ENCODE peak calls at places on chromosomes 6 and 20, in five cellular contexts. T, X, R, V and S are unnamed samples.

GRCh38 chr20:23115823-23116222 is 29.7 kb upstream of the CD93 start:
- DNase-seq in T (no peak), X (peak), R (no peak), V (no peak), S (no peak)

GRCh38 chr6:141667580-141668309 is 465.0 kb upstream of the GJE1 start:
- DNase-seq in T (no peak), X (peak), R (peak), V (no peak), S (no peak)

GRCh38 chr20:433300-433975 is 25.3 kb downstream of the RBCK1 start:
- DNase-seq in T (no peak), X (no peak), R (no peak), V (no peak), S (no peak)

GRCh38 chr6:3013486-3013885 is 13.8 kb downstream of the NQO2 start:
- DNase-seq in T (no peak), X (peak), R (no peak), V (peak), S (no peak)

GRCh38 chr20:62501801-62502495 is 26.2 kb upstream of the GATA5 start:
- DNase-seq in T (no peak), X (peak), R (no peak), V (peak), S (no peak)

GRCh38 chr6:53382421-53382820 is 33.7 kb upstream of the ELOVL5 start:
- DNase-seq in T (no peak), X (no peak), R (no peak), V (no peak), S (no peak)

GRCh38 chr6:43766964-43767461 is 3.0 kb upstream of the VEGFA start:
- DNase-seq in T (no peak), X (no peak), R (no peak), V (no peak), S (no peak)

GRCh38 chr20:19074828-19075516 is 137.5 kb upstream of the SLC24A3 start:
- DNase-seq in T (no peak), X (no peak), R (no peak), V (peak), S (no peak)

GRCh38 chr6:69097948-69098347 is 462.9 kb downstream of the ADGRB3 start:
- DNase-seq in T (no peak), X (no peak), R (no peak), V (no peak), S (no peak)

GRCh38 chr20:11249239-11249638 is 575.4 kb upstream of the JAG1 start:
- DNase-seq in T (no peak), X (no peak), R (no peak), V (no peak), S (no peak)

GRCh38 chr6:18155273-18155863 is at the start of gene KDM1B:
- DNase-seq in T (peak), X (peak), R (peak), V (peak), S (peak)

GRCh38 chr6:122681715-122682114 is 71.5 kb downstream of the PKIB start:
- DNase-seq in T (no peak), X (no peak), R (no peak), V (no peak), S (no peak)

GRCh38 chr6:148285205-148285604 is 57.4 kb upstream of the SASH1 start:
- DNase-seq in T (no peak), X (no peak), R (no peak), V (no peak), S (no peak)

GRCh38 chr20:57653546-57653900 is 33.3 kb upstream of the ZBP1 start:
- DNase-seq in T (no peak), X (no peak), R (no peak), V (no peak), S (no peak)

GRCh38 chr20:51768759-51769517 is 748 bp upstream of the ATP9A start:
- DNase-seq in T (no peak), X (no peak), R (no peak), V (no peak), S (peak)

GRCh38 chr6:3045369-3045768 is 22.9 kb upstream of the RIPK1 start:
- DNase-seq in T (no peak), X (no peak), R (no peak), V (no peak), S (no peak)

GRCh38 chr6:71404145-71404966 is 115.7 kb downstream of the OGFRL1 start:
- DNase-seq in T (no peak), X (peak), R (no peak), V (peak), S (no peak)

GRCh38 chr6:39824030-39824926 is 32.1 kb downstream of the DAAM2 start:
- DNase-seq in T (peak), X (no peak), R (no peak), V (no peak), S (no peak)

GRCh38 chr6:20564777-20565176 is 30.5 kb downstream of the CDKAL1 start:
- DNase-seq in T (no peak), X (no peak), R (no peak), V (no peak), S (no peak)

GRCh38 chr6:133236898-133237297 is 4.3 kb upstream of the EYA4 start:
- DNase-seq in T (no peak), X (peak), R (no peak), V (peak), S (no peak)

GRCh38 chr20:5691918-5692618 is 58.1 kb upstream of the SHLD1 start:
- DNase-seq in T (no peak), X (no peak), R (no peak), V (no peak), S (no peak)

GRCh38 chr6:149918151-149918905 is 4.6 kb downstream of the RAET1G start:
- DNase-seq in T (no peak), X (no peak), R (no peak), V (no peak), S (no peak)

GRCh38 chr6:28807682-28808280 is 116.0 kb downstream of the TRIM27 start:
- DNase-seq in T (no peak), X (peak), R (peak), V (peak), S (no peak)

GRCh38 chr6:105488521-105489212 is 85.8 kb upstream of the PREP start:
- DNase-seq in T (no peak), X (peak), R (peak), V (no peak), S (no peak)

GRCh38 chr6:129679758-129680157 is 30.2 kb downstream of the ARHGAP18 start:
- DNase-seq in T (no peak), X (no peak), R (no peak), V (no peak), S (no peak)

GRCh38 chr20:25148982-25149846 is 46.3 kb upstream of the ENTPD6 start:
- DNase-seq in T (no peak), X (no peak), R (no peak), V (no peak), S (no peak)

GRCh38 chr20:25148181-25148981 is 47.1 kb upstream of the ENTPD6 start:
- DNase-seq in T (peak), X (peak), R (peak), V (no peak), S (peak)

GRCh38 chr20:25146976-25147375 is 48.5 kb upstream of the ENTPD6 start:
- DNase-seq in T (no peak), X (no peak), R (no peak), V (no peak), S (no peak)

GRCh38 chr20:25147716-25148115 is 47.8 kb upstream of the ENTPD6 start:
- DNase-seq in T (no peak), X (no peak), R (no peak), V (no peak), S (no peak)

DNA sequence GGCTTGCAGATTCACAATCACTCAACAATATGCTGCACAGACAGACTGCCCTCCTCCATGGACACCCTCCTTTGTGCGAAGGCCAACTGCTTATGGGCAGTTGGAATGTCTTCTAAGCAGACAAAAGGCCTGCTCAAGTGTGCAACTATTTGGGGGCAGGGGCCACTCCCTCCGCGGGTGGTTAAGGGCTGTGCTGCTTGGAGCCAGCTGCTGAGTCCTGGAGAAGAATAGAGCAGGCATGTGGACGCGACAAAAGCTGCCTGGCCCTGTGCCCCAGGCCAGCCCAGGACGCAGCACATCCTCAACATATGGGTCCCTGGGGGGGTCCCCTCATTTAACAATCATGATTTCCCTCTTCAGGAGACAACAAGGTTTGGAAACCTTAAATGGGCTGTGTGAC is 45.5 kb upstream of the ENTPD6 start:
- DNase-seq in T (no peak), X (no peak), R (peak), V (no peak), S (no peak)
- H3K27ac ChIP-seq in T (no peak), X (no peak), R (peak), V (no peak), S (no peak)

GRCh38 chr20:41609476-41609875 is 8.7 kb downstream of the CHD6 start:
- DNase-seq in T (no peak), X (no peak), R (no peak), V (no peak), S (no peak)

GRCh38 chr20:41615671-41616070 is 2.5 kb downstream of the CHD6 start:
- DNase-seq in T (no peak), X (no peak), R (no peak), V (no peak), S (no peak)

GRCh38 chr20:41615110-41615509 is 3.1 kb downstream of the CHD6 start:
- DNase-seq in T (no peak), X (no peak), R (no peak), V (no peak), S (no peak)

GRCh38 chr20:41616228-41616627 is 1.9 kb downstream of the CHD6 start:
- DNase-seq in T (no peak), X (peak), R (no peak), V (no peak), S (no peak)

DNA sequence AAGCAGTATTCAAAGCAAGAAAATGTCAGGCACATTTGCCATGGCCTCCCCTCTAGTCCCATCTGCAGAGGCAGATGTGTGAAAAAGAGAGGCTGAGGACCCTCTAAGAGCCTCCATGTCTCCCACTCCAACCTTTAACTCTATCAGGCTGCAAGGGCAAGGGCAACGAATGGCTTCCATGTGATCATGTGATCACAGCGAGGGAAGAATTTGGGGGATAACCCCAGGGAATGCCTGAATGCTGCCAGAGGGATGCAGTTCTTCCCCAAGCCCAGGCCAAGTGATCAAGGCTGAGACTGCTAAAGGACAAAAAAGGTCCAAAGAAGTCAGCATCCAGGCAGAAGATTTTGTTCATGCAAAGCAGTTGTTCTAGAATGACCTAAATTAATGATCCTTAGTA is 4.9 kb downstream of the CHD6 start:
- DNase-seq in T (no peak), X (no peak), R (no peak), V (no peak), S (no peak)
- H3K27ac ChIP-seq in T (no peak), X (no peak), R (peak), V (no peak), S (no peak)

DNA sequence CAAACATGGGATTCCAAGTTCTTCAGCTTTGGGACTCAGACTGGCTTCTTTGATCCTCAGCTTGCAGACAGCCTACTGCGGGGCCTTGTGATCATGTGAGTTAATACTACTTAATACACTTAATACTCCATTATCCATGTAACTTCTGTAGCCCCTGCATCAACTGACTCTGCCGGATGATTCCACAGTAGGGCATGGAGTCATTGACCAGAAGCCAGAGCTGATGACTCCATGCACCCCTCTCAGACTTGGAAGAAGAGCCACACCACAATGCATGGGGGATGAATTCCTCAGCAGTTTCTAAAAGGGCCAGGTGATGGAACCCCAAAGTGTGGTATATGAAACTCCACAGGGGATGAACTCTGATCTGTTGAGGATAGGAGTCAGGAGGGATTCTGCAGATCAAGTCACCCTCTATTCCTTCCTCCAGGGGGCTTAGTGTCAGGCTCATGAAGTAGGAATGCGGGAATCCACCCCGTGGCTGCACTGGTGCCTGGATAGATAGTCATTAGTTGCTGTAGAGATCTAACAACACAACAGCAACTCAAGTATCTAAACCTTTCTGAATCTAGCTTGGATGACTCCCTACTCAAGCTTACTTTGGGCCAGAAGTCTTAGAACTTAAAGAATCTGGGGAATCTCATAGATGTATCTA is 70.2 kb downstream of the GPR6 start:
- DNase-seq in T (no peak), X (peak), R (no peak), V (no peak), S (no peak)
- H3K27ac ChIP-seq in T (no peak), X (no peak), R (no peak), V (no peak), S (no peak)

GRCh38 chr6:158848441-158848840 is 29.3 kb upstream of the EZR start:
- DNase-seq in T (no peak), X (no peak), R (no peak), V (peak), S (no peak)
- H3K27ac ChIP-seq in T (no peak), X (no peak), R (no peak), V (peak), S (no peak)

DNA sequence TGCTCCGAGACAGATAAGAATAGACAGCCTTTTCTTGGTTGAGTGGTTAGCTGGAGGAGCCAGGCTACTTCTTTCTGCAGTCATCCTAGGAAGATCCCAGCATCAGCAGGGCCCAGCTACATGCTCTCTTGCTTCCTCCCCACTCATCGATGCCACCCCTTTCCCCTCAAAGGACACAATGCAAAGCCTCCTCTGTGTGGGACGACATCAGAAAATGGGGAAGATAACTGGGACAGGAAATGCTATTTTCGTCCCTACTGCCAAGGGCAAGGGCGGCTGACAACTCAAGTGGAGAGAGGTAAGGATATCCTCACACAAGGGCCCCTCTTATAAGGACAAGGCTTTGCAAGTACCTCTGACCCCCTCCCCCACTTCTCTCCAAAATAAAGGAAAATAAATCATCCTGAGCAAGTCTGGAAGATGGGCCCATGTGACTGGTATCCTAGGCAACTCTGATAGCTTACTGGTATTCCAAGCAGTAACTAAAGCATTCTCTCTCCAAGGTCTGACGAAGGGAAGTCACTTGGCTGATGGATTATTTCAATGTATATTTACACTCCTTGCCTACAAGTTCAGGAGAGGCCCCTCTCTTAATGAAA is 11.4 kb downstream of the ELMO2 start:
- DNase-seq in T (no peak), X (no peak), R (no peak), V (no peak), S (no peak)
- H3K27ac ChIP-seq in T (no peak), X (no peak), R (no peak), V (no peak), S (peak)

DNA sequence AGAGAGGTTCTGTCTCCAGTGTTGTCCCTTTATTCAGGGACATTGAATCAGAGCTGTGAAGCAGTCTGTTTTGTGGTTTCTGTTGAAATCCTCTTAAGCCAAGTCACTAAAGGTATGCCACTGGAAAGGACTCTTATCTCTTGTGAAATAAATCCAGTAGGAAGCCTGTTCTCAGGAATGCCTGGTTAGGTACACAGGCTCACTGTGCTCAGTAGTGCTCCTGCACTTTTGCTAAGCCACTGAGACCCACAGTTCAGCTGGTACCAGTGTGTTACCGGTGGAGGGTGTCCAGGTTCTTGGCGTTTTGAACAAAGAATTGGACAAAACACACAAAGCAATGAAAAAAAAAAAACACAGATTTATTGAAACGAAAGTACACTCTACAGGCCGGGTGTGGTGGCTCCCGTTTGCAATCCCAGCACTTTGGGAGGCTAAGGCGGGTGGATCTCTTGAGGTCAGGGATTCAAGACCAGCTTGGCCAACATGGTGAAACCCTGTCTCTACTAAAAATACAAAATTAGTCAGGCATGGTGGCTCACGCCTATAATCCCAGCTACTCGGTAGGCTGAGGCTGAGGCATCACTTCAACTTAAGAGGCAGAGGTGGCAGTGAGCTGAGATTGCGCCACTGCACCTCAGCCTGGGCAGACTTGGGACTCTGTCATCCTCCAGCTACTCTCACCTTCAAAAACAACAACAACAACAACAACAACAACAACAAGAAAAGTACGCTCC is 186.1 kb downstream of the JARID2 start:
- DNase-seq in T (no peak), X (peak), R (peak), V (peak), S (no peak)
- H3K27ac ChIP-seq in T (no peak), X (no peak), R (peak), V (no peak), S (no peak)

DNA sequence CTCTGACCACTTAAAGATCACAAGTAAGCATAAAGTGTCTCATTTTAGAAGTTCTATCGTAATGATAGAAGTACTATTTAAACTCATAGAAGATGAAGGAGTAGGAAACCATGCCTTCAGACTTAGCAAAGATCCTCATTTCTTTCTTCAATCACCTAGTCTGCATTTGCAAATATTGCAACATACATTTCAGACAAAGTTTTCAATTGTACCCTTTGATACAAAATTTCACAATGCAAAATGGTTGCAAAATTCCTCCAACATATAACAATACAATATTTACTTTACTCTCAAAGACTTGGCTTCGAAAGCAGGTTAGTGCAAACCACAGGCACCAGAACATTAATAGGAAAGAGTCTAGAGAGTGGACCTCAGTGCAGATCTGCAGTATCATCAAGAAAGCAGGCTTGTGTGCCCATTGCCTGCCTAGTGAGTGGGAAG is 16.1 kb upstream of the ROS1 start:
- DNase-seq in T (no peak), X (peak), R (no peak), V (peak), S (no peak)
- H3K27ac ChIP-seq in T (no peak), X (no peak), R (no peak), V (peak), S (no peak)

DNA sequence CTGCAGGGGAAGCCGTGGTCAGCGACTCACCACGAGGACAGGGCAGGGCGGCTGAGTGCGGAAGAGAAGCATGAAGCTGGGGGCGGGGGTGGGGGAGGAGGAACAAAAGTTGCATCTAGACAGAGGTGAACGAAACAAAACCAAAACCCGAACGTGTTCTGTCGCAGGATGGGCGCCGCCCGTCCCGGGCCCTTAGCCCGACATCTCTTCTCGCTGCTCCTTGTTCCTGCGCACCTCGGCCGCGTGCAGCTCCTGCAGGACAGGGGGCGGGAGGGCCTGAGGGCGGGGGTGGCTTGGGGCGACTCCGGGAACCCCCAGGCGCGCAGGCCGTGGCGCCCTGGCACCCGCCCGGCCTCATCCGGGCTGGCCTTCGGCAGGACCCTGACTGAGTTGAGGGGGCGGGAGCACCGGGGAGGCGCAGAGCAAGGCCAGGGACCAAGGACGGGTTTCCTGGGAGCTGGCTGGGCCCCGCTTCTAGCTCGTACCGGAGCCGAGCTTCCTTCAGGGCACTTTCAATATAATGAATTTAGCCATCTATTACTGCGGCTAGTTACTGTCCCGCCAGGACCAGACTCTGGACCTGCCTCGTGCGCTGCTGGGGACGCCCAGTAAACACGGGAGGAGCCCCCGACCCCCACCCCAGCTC is 12.0 kb downstream of the STMN3 start:
- DNase-seq in T (no peak), X (peak), R (no peak), V (peak), S (no peak)
- H3K27ac ChIP-seq in T (peak), X (no peak), R (no peak), V (peak), S (peak)